ENCODE peak calls at places on chromosomes 13 and 19, in six cellular contexts. R is ovary, T is A549, M is epithelial cell of proximal tubule, V is mammary epithelial cell, F is lower leg skin. X is an unnamed sample.

GRCh38 chr13:46181799-46182490 is at the start of gene LCP1:
- DNase-seq in F (peak), V (peak), R (no peak), M (no peak), T (no peak), X (no peak)

GRCh38 chr13:74288361-74288911 is 154.2 kb upstream of the KLF12 start:
- DNase-seq in R (peak), V (peak), F (no peak), T (no peak), M (no peak), X (no peak)

GRCh38 chr13:59279024-59279423 is 884.7 kb downstream of the DIAPH3 start:
- DNase-seq in T (no peak), F (no peak), V (no peak), R (no peak), M (no peak), X (no peak)

GRCh38 chr13:34340534-34340933 is 522.6 kb downstream of the RFC3 start:
- DNase-seq in T (peak), V (peak), F (peak), R (no peak), M (peak), X (no peak)

GRCh38 chr19:34120846-34121639 is 51.3 kb upstream of the LSM14A start:
- DNase-seq in R (no peak), M (no peak), F (no peak), T (peak), V (peak), X (no peak)

GRCh38 chr19:39704181-39705044 is at the start of gene LGALS14:
- DNase-seq in V (no peak), T (no peak), M (no peak), F (no peak), R (no peak), X (no peak)

GRCh38 chr13:84025828-84026227 is 143.6 kb upstream of the SLITRK1 start:
- DNase-seq in V (no peak), M (no peak), T (no peak), R (no peak), F (no peak), X (no peak)

GRCh38 chr19:3225677-3226093 is 1.2 kb downstream of the CELF5 start:
- DNase-seq in F (no peak), V (no peak), M (no peak), R (no peak), T (no peak), X (no peak)

GRCh38 chr19:35545855-35546381 is 492 bp downstream of the TMEM147 start:
- DNase-seq in V (peak), M (no peak), F (no peak), R (peak), T (peak), X (no peak)

GRCh38 chr19:39223703-39224279 is 19.7 kb upstream of the SYCN start:
- DNase-seq in V (peak), M (no peak), T (no peak), R (no peak), F (no peak), X (no peak)

GRCh38 chr19:38252935-38253691 is 3.1 kb downstream of the PPP1R14A start:
- DNase-seq in F (no peak), T (no peak), V (no peak), R (peak), M (no peak), X (no peak)

GRCh38 chr19:1173160-1173844 is 766 bp downstream of the SBNO2 start:
- DNase-seq in M (no peak), R (peak), F (no peak), V (no peak), T (no peak), X (no peak)

GRCh38 chr13:21079761-21080730 is 18.7 kb upstream of the LATS2 start:
- DNase-seq in V (peak), M (peak), T (no peak), F (no peak), R (no peak), X (peak)

GRCh38 chr13:41668130-41668757 is 210.9 kb downstream of the RGCC start:
- DNase-seq in F (peak), T (peak), R (peak), V (peak), M (peak), X (peak)

GRCh38 chr19:12886943-12887747 is at the start of gene KLF1:
- DNase-seq in T (no peak), R (no peak), V (no peak), M (no peak), F (no peak), X (no peak)
- H3K4me3 ChIP-seq in T (peak), R (no peak), V (peak), M (no peak), F (no peak), X (no peak)

GRCh38 chr13:91372813-91373420 is 25.4 kb downstream of the MIR17HG start:
- DNase-seq in T (no peak), V (no peak), F (no peak), R (no peak), M (no peak), X (no peak)

GRCh38 chr13:91369432-91369831 is 21.9 kb downstream of the MIR17HG start:
- DNase-seq in V (no peak), M (no peak), F (no peak), R (no peak), T (no peak), X (peak)

GRCh38 chr13:91375119-91375729 is 23.2 kb upstream of the GPC5 start:
- DNase-seq in R (no peak), M (no peak), F (no peak), T (peak), V (no peak), X (no peak)
- TF ChIP-seq CTCF in R (no peak), M (peak), F (no peak), T (no peak), V (peak), X (peak)

GRCh38 chr13:113028336-113029060 is 59.5 kb downstream of the MCF2L start:
- DNase-seq in R (no peak), F (no peak), T (no peak), M (no peak), V (no peak), X (no peak)
- H3K4me3 ChIP-seq in R (no peak), F (no peak), T (no peak), M (no peak), V (no peak), X (no peak)

GRCh38 chr19:15841875-15842569 is 26.6 kb upstream of the OR10H1 start:
- DNase-seq in F (no peak), M (no peak), T (no peak), R (no peak), V (no peak), X (no peak)
- TF ChIP-seq CTCF in F (no peak), M (peak), T (no peak), R (no peak), V (no peak), X (peak)

GRCh38 chr19:52778811-52779210 is 7.8 kb downstream of the ZNF600 start:
- DNase-seq in R (no peak), T (no peak), F (no peak), M (no peak), V (no peak), X (no peak)
- H3K4me3 ChIP-seq in R (no peak), T (no peak), F (no peak), M (no peak), V (no peak), X (no peak)

DNA sequence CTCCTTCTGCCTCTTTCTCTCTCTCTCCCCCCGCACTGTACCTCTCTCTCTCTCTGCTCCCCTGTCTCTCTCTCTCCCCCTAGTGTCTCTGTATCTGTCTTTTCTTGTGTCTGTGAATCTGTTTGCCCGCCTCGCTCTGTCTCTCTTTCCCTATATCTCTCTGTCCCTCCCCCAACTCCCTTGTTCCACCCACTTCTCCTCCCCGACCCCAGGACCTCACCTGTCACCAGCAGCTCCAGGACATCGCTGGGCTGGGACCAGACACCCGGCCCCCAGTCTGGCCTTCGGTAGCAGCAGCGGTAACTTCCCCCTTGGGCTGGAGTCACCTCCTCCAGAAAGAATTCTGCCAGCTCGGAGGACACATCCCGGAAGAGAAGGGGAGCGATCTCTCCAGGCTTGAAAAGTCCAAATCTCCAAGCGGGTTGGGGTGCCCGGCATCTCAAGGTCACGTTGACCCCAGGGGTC is 3.9 kb downstream of the OSCAR start:
- DNase-seq in F (peak), M (no peak), R (peak), V (peak), T (peak), X (no peak)
- TF ChIP-seq CTCF in F (no peak), M (peak), R (no peak), V (peak), T (no peak), X (peak)

DNA sequence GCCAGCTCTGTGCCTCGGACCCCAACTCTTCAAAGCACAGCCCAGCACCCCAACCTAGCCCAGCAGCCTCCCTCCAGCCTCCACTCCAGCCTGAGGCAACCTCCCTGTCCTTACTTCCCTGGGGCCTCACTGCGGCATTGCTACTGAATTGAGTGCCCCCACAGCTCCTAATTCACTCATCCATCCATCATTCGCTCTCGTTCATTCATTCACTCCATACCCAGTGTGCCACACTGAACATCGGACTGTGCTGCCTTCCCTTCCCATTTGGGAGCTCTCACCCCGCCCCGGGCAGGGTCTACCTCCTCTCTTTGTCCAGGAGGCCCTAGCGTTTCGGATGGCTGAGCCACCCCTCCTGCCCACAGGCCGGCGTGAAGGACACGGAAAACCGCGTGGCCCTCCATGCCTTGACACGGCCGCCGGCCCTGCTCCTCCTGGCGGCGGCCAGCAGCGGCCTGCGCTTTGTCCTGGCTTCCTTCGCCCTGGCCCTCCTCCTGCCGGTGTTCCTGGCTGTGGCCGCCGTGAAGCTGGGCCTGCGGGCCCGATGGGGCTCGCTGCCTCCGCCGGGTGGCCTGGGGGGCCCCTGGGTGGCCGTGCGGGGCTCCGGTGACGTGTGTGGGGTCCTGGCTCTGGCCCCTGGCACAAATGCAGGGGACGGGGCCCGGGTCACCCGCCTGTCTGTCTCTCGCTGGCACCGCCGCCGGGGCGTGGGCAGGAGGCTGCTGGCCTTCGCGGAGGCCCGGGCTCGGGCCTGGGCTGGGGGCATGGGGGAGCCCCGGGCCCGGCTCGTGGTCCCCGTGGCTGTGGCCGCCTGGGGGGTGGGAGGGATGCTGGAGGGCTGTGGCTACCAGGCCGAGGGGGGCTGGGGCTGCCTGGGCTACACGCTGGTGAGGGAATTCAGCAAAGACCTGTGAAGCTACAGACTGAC is 1.3 kb downstream of the NAT14 start:
- DNase-seq in M (no peak), R (peak), V (no peak), F (no peak), T (no peak), X (no peak)
- H3K4me3 ChIP-seq in M (peak), R (peak), V (no peak), F (no peak), T (peak), X (peak)

DNA sequence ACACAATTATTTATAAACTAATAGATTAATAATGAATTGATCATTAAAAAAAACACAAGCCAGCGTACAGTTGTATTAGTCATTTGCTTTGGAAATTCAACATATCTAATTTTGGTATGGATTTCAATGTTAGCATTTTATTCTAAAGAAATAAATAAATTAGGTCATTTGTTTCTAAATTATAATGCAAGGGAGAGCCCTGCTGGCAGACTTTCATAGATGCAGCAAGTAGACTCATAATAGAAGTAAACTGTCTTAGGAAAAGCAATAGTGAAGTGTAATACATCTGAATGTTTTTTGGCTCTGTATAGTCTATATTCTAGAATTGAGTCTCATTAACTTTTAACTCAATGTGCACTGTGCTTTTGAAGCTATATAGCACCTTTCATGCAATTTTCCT is 982.4 kb upstream of the MIR17HG start:
- DNase-seq in F (no peak), V (peak), M (no peak), R (no peak), T (no peak), X (no peak)
- TF ChIP-seq CTCF in F (no peak), V (peak), M (peak), R (no peak), T (peak), X (peak)

GRCh38 chr19:7924651-7925170 is 1.2 kb downstream of the CTXN1 start:
- DNase-seq in M (no peak), T (no peak), R (peak), V (no peak), F (no peak), X (no peak)
- H3K4me3 ChIP-seq in M (peak), T (peak), R (peak), V (no peak), F (no peak), X (peak)

GRCh38 chr19:13101590-13102415 is 855 bp downstream of the LYL1 start:
- DNase-seq in V (no peak), R (peak), T (no peak), M (no peak), F (no peak), X (no peak)
- TF ChIP-seq CTCF in V (no peak), R (no peak), T (no peak), M (no peak), F (no peak), X (no peak)